ENCODE peak calls at places on chromosomes 2 and 18, in ten cellular contexts. One of them, this sample, is unnamed.
A peak's percentile ranks its signal among the peaks of the same experiment; 100 is the strongest.

GRCh38 chr2:79702934-79703333 is 190.1 kb downstream of the CTNNA2 start:
- DNase-seq in kidney: no peak
- DNase-seq in cardiac muscle cell: no peak
- DNase-seq in A549: no peak
- DNase-seq in AG04449: no peak
- DNase-seq in CD8-positive, alpha-beta T cell: no peak
- DNase-seq in H9: no peak
- DNase-seq in GM06990: no peak
- DNase-seq in GM13976: no peak
- DNase-seq in foreskin fibroblast: no peak
- DNase-seq in this sample: no peak

GRCh38 chr2:9317559-9317958 is 105.8 kb downstream of the ITGB1BP1 start:
- DNase-seq in kidney: no peak
- DNase-seq in cardiac muscle cell: no peak
- DNase-seq in A549: no peak
- DNase-seq in AG04449: no peak
- DNase-seq in CD8-positive, alpha-beta T cell: no peak
- DNase-seq in H9: no peak
- DNase-seq in GM06990: no peak
- DNase-seq in GM13976: no peak
- DNase-seq in foreskin fibroblast: no peak
- DNase-seq in this sample: no peak

GRCh38 chr2:96485751-96486643 is 19.2 kb downstream of the NEURL3 start:
- DNase-seq in kidney: peak; percentile 90
- DNase-seq in cardiac muscle cell: peak; percentile 86
- DNase-seq in A549: no peak
- DNase-seq in AG04449: peak; percentile 34
- DNase-seq in CD8-positive, alpha-beta T cell: peak; percentile 71
- DNase-seq in H9: peak; percentile 59
- DNase-seq in GM06990: peak; percentile 86
- DNase-seq in GM13976: peak; percentile 92
- DNase-seq in foreskin fibroblast: peak; percentile 87
- DNase-seq in this sample: no peak

GRCh38 chr2:168060956-168061750 is 186.2 kb downstream of the STK39 start:
- DNase-seq in kidney: no peak
- DNase-seq in cardiac muscle cell: peak; percentile 57
- DNase-seq in A549: no peak
- DNase-seq in AG04449: no peak
- DNase-seq in CD8-positive, alpha-beta T cell: no peak
- DNase-seq in H9: no peak
- DNase-seq in GM06990: no peak
- DNase-seq in GM13976: no peak
- DNase-seq in foreskin fibroblast: peak; percentile 68
- DNase-seq in this sample: no peak

GRCh38 chr2:138373993-138374408 is 127.6 kb upstream of the SPOPL start:
- DNase-seq in kidney: no peak
- DNase-seq in cardiac muscle cell: peak; percentile 77
- DNase-seq in A549: peak; percentile 10
- DNase-seq in AG04449: no peak
- DNase-seq in CD8-positive, alpha-beta T cell: no peak
- DNase-seq in H9: no peak
- DNase-seq in GM06990: no peak
- DNase-seq in GM13976: peak; percentile 20
- DNase-seq in foreskin fibroblast: peak; percentile 77
- DNase-seq in this sample: no peak

GRCh38 chr2:215931256-215931903 is 82.0 kb downstream of the MREG start:
- DNase-seq in kidney: no peak
- DNase-seq in cardiac muscle cell: peak; percentile 90
- DNase-seq in A549: peak; percentile 48
- DNase-seq in AG04449: no peak
- DNase-seq in CD8-positive, alpha-beta T cell: peak; percentile 11
- DNase-seq in H9: no peak
- DNase-seq in GM06990: no peak
- DNase-seq in GM13976: peak; percentile 62
- DNase-seq in foreskin fibroblast: peak; percentile 89
- DNase-seq in this sample: peak; percentile 63

GRCh38 chr2:17162721-17163120 is 355.5 kb downstream of the RAD51AP2 start:
- DNase-seq in kidney: no peak
- DNase-seq in cardiac muscle cell: no peak
- DNase-seq in A549: no peak
- DNase-seq in AG04449: no peak
- DNase-seq in CD8-positive, alpha-beta T cell: no peak
- DNase-seq in H9: no peak
- DNase-seq in GM06990: no peak
- DNase-seq in GM13976: no peak
- DNase-seq in foreskin fibroblast: no peak
- DNase-seq in this sample: no peak

GRCh38 chr2:239038773-239039478 is 191.0 kb downstream of the TWIST2 start:
- DNase-seq in kidney: no peak
- DNase-seq in cardiac muscle cell: no peak
- DNase-seq in A549: no peak
- DNase-seq in AG04449: no peak
- DNase-seq in CD8-positive, alpha-beta T cell: no peak
- DNase-seq in H9: no peak
- DNase-seq in GM06990: no peak
- DNase-seq in GM13976: no peak
- DNase-seq in foreskin fibroblast: no peak
- DNase-seq in this sample: no peak

GRCh38 chr2:211132586-211132985 is 576.2 kb downstream of the CPS1 start:
- DNase-seq in kidney: no peak
- DNase-seq in cardiac muscle cell: peak; percentile 56
- DNase-seq in A549: no peak
- DNase-seq in AG04449: no peak
- DNase-seq in CD8-positive, alpha-beta T cell: no peak
- DNase-seq in H9: no peak
- DNase-seq in GM06990: no peak
- DNase-seq in GM13976: no peak
- DNase-seq in foreskin fibroblast: no peak
- DNase-seq in this sample: no peak

GRCh38 chr18:57004366-57005121 is 142.3 kb upstream of the BOD1L2 start:
- DNase-seq in kidney: no peak
- DNase-seq in cardiac muscle cell: peak; percentile 53
- DNase-seq in A549: no peak
- DNase-seq in AG04449: no peak
- DNase-seq in CD8-positive, alpha-beta T cell: no peak
- DNase-seq in H9: no peak
- DNase-seq in GM06990: peak; percentile 68
- DNase-seq in GM13976: peak; percentile 54
- DNase-seq in foreskin fibroblast: peak; percentile 62
- DNase-seq in this sample: no peak

GRCh38 chr18:59376351-59376935 is 17.4 kb upstream of the LMAN1 start:
- DNase-seq in kidney: no peak
- DNase-seq in cardiac muscle cell: no peak
- DNase-seq in A549: no peak
- DNase-seq in AG04449: no peak
- DNase-seq in CD8-positive, alpha-beta T cell: no peak
- DNase-seq in H9: no peak
- DNase-seq in GM06990: no peak
- DNase-seq in GM13976: no peak
- DNase-seq in foreskin fibroblast: no peak
- DNase-seq in this sample: no peak

GRCh38 chr2:144460981-144461766 is 58.7 kb downstream of the ZEB2 start:
- DNase-seq in kidney: peak; percentile 60
- DNase-seq in cardiac muscle cell: peak; percentile 96
- DNase-seq in A549: no peak
- DNase-seq in AG04449: no peak
- DNase-seq in CD8-positive, alpha-beta T cell: no peak
- DNase-seq in H9: no peak
- DNase-seq in GM06990: no peak
- DNase-seq in GM13976: no peak
- DNase-seq in foreskin fibroblast: peak; percentile 94
- DNase-seq in this sample: peak; percentile 36

GRCh38 chr2:135258193-135258592 is 206.1 kb downstream of the RAB3GAP1 start:
- DNase-seq in kidney: no peak
- DNase-seq in cardiac muscle cell: no peak
- DNase-seq in A549: no peak
- DNase-seq in AG04449: no peak
- DNase-seq in CD8-positive, alpha-beta T cell: no peak
- DNase-seq in H9: no peak
- DNase-seq in GM06990: no peak
- DNase-seq in GM13976: no peak
- DNase-seq in foreskin fibroblast: peak; percentile 21
- DNase-seq in this sample: no peak

GRCh38 chr2:96138146-96139145 is at the start of gene ASTL:
- DNase-seq in kidney: peak; percentile 83
- DNase-seq in cardiac muscle cell: peak; percentile 55
- DNase-seq in A549: peak; percentile 31
- DNase-seq in AG04449: no peak
- DNase-seq in CD8-positive, alpha-beta T cell: peak; percentile 50
- DNase-seq in H9: peak; percentile 98
- DNase-seq in GM06990: peak; percentile 56
- DNase-seq in GM13976: peak; percentile 82
- DNase-seq in foreskin fibroblast: peak; percentile 55
- DNase-seq in this sample: no peak

GRCh38 chr18:79434611-79435010 is 38.9 kb downstream of the NFATC1 start:
- DNase-seq in kidney: no peak
- DNase-seq in cardiac muscle cell: no peak
- DNase-seq in A549: no peak
- DNase-seq in AG04449: no peak
- DNase-seq in CD8-positive, alpha-beta T cell: no peak
- DNase-seq in H9: no peak
- DNase-seq in GM06990: no peak
- DNase-seq in GM13976: no peak
- DNase-seq in foreskin fibroblast: no peak
- DNase-seq in this sample: no peak

GRCh38 chr18:53795061-53795460 is 429.4 kb downstream of the MBD2 start:
- DNase-seq in kidney: no peak
- DNase-seq in cardiac muscle cell: peak; percentile 40
- DNase-seq in A549: no peak
- DNase-seq in AG04449: no peak
- DNase-seq in CD8-positive, alpha-beta T cell: no peak
- DNase-seq in H9: no peak
- DNase-seq in GM06990: no peak
- DNase-seq in GM13976: no peak
- DNase-seq in foreskin fibroblast: peak; percentile 66
- DNase-seq in this sample: no peak

GRCh38 chr18:32443356-32443755 is 27.3 kb downstream of the GAREM1 start:
- DNase-seq in kidney: no peak
- DNase-seq in cardiac muscle cell: no peak
- DNase-seq in A549: no peak
- DNase-seq in AG04449: no peak
- DNase-seq in CD8-positive, alpha-beta T cell: no peak
- DNase-seq in H9: no peak
- DNase-seq in GM06990: no peak
- DNase-seq in GM13976: no peak
- DNase-seq in foreskin fibroblast: peak; percentile 15
- DNase-seq in this sample: no peak

DNA sequence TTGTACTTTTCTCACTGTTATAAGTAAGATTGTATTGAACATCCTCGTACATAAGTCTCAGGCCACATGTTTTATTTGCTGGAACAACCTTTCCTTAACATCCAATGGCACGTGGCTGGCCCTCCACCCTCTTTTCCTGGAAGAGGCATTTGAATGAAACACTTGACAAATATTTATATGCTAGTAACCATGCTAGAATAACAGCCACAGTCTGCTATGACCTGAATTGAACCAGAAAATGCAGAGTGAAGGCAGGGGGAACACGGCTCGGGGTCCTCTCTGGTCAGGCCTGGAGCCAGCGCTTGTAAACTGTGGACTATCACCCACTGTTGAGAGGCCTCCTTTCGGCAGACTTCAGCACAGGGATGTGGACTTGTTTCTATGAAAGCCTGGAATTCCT is 198.2 kb upstream of the COPS8 start:
- DNase-seq in kidney: no peak
- DNase-seq in cardiac muscle cell: peak; percentile 71
- DNase-seq in A549: no peak
- DNase-seq in AG04449: no peak
- DNase-seq in CD8-positive, alpha-beta T cell: no peak
- DNase-seq in H9: no peak
- DNase-seq in GM06990: no peak
- DNase-seq in GM13976: no peak
- DNase-seq in foreskin fibroblast: peak; percentile 51
- DNase-seq in this sample: no peak
- TF ChIP-seq CTCF in kidney: no peak
- TF ChIP-seq CTCF in cardiac muscle cell: peak; percentile 7
- TF ChIP-seq CTCF in A549: no peak
- TF ChIP-seq CTCF in AG04449: no peak
- TF ChIP-seq CTCF in CD8-positive, alpha-beta T cell: no peak
- TF ChIP-seq CTCF in H9: no peak
- TF ChIP-seq CTCF in GM06990: no peak
- TF ChIP-seq CTCF in GM13976: no peak
- TF ChIP-seq CTCF in foreskin fibroblast: no peak
- TF ChIP-seq CTCF in this sample: no peak

DNA sequence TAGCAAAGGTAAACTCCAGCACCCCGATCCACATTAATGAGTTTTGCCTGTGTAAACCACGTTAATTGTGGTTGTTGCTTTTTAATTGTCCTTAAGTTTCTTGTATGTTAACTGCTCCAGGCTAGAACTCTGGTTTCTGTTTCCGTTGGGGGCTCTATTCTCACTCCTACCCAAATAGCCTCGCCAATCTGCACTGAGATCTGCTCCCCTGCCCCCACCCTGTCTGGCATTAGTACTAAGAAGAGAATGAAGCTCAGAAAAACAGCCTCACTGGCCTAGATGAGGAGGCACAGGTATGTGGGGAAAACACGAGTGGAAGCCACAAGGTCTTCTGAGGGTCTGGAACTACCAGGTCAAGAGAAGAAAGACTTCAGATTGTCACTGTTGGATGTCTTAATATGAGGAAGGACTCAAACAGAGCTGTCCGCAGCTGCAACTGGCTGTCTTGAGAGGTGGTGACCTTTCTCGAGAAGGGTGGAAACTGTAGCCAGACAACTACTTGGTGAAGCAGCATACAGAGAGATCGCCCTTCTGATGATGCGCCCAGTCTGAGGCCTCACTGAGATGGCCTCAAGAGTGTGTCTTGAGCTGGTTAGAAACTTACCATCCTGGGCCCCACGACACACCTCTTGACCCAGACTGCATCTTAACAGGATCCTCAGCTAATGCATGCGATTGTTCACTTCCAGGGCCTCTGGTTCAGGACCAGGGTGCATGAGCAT is 73.1 kb downstream of the TGOLN2 start:
- DNase-seq in kidney: no peak
- DNase-seq in cardiac muscle cell: no peak
- DNase-seq in A549: no peak
- DNase-seq in AG04449: no peak
- DNase-seq in CD8-positive, alpha-beta T cell: no peak
- DNase-seq in H9: no peak
- DNase-seq in GM06990: no peak
- DNase-seq in GM13976: no peak
- DNase-seq in foreskin fibroblast: no peak
- DNase-seq in this sample: no peak
- TF ChIP-seq CTCF in kidney: no peak
- TF ChIP-seq CTCF in cardiac muscle cell: no peak
- TF ChIP-seq CTCF in A549: no peak
- TF ChIP-seq CTCF in AG04449: no peak
- TF ChIP-seq CTCF in CD8-positive, alpha-beta T cell: no peak
- TF ChIP-seq CTCF in H9: no peak
- TF ChIP-seq CTCF in GM06990: no peak
- TF ChIP-seq CTCF in GM13976: no peak
- TF ChIP-seq CTCF in foreskin fibroblast: no peak
- TF ChIP-seq CTCF in this sample: no peak

GRCh38 chr2:99725810-99726209 is 236.0 kb upstream of the REV1 start:
- DNase-seq in kidney: no peak
- DNase-seq in cardiac muscle cell: no peak
- DNase-seq in A549: no peak
- DNase-seq in AG04449: no peak
- DNase-seq in CD8-positive, alpha-beta T cell: no peak
- DNase-seq in H9: no peak
- DNase-seq in GM06990: no peak
- DNase-seq in GM13976: no peak
- DNase-seq in foreskin fibroblast: peak; percentile 18
- DNase-seq in this sample: no peak
- TF ChIP-seq CTCF in kidney: no peak
- TF ChIP-seq CTCF in cardiac muscle cell: peak; percentile 28
- TF ChIP-seq CTCF in A549: peak; percentile 16
- TF ChIP-seq CTCF in AG04449: no peak
- TF ChIP-seq CTCF in CD8-positive, alpha-beta T cell: no peak
- TF ChIP-seq CTCF in H9: peak; percentile 57
- TF ChIP-seq CTCF in GM06990: peak; percentile 6
- TF ChIP-seq CTCF in GM13976: no peak
- TF ChIP-seq CTCF in foreskin fibroblast: peak; percentile 28
- TF ChIP-seq CTCF in this sample: peak; percentile 62

GRCh38 chr2:128775064-128775347 is 456.3 kb upstream of the HS6ST1 start:
- DNase-seq in kidney: no peak
- DNase-seq in cardiac muscle cell: no peak
- DNase-seq in A549: no peak
- DNase-seq in AG04449: no peak
- DNase-seq in CD8-positive, alpha-beta T cell: no peak
- DNase-seq in H9: peak; percentile 7
- DNase-seq in GM06990: no peak
- DNase-seq in GM13976: no peak
- DNase-seq in foreskin fibroblast: no peak
- DNase-seq in this sample: no peak
- TF ChIP-seq CTCF in kidney: no peak
- TF ChIP-seq CTCF in cardiac muscle cell: no peak
- TF ChIP-seq CTCF in A549: no peak
- TF ChIP-seq CTCF in AG04449: no peak
- TF ChIP-seq CTCF in CD8-positive, alpha-beta T cell: no peak
- TF ChIP-seq CTCF in H9: no peak
- TF ChIP-seq CTCF in GM06990: no peak
- TF ChIP-seq CTCF in GM13976: no peak
- TF ChIP-seq CTCF in foreskin fibroblast: no peak
- TF ChIP-seq CTCF in this sample: no peak